ENCODE peak calls at places on chromosomes 2 and 18, in four cellular contexts. One of them, this sample, is unnamed.

GRCh38 chr18:5556317-5556974 is 12.6 kb upstream of the EPB41L3 start:
- DNase-seq in colonic mucosa: no peak
- DNase-seq in NB4: no peak
- DNase-seq in left ventricle myocardium superior: peak
- DNase-seq in this sample: no peak

GRCh38 chr2:53896864-53897263 is 37.1 kb upstream of the GPR75 start:
- DNase-seq in left ventricle myocardium superior: no peak
- DNase-seq in NB4: no peak
- DNase-seq in colonic mucosa: no peak
- DNase-seq in this sample: no peak

GRCh38 chr2:3959372-3959771 is 256.0 kb downstream of the DCDC2C start:
- DNase-seq in left ventricle myocardium superior: no peak
- DNase-seq in NB4: peak
- DNase-seq in colonic mucosa: no peak
- DNase-seq in this sample: no peak

GRCh38 chr18:63410792-63411191 is 11.5 kb downstream of the VPS4B start:
- DNase-seq in left ventricle myocardium superior: no peak
- DNase-seq in colonic mucosa: peak
- DNase-seq in NB4: peak
- DNase-seq in this sample: no peak

GRCh38 chr2:101435011-101435862 is 39.7 kb downstream of the RFX8 start:
- DNase-seq in colonic mucosa: no peak
- DNase-seq in left ventricle myocardium superior: peak
- DNase-seq in NB4: no peak
- DNase-seq in this sample: no peak

GRCh38 chr2:145041706-145042105 is 521.8 kb upstream of the ZEB2 start:
- DNase-seq in NB4: no peak
- DNase-seq in left ventricle myocardium superior: no peak
- DNase-seq in colonic mucosa: no peak
- DNase-seq in this sample: no peak

GRCh38 chr2:23199115-23199918 is 185.7 kb upstream of the KLHL29 start:
- DNase-seq in left ventricle myocardium superior: no peak
- DNase-seq in colonic mucosa: no peak
- DNase-seq in NB4: peak
- DNase-seq in this sample: no peak

GRCh38 chr2:144230452-144231085 is 289.4 kb downstream of the ZEB2 start:
- DNase-seq in NB4: peak
- DNase-seq in colonic mucosa: no peak
- DNase-seq in left ventricle myocardium superior: no peak
- DNase-seq in this sample: no peak

GRCh38 chr2:213476641-213477040 is 192.4 kb downstream of the SPAG16 start:
- DNase-seq in colonic mucosa: no peak
- DNase-seq in NB4: no peak
- DNase-seq in left ventricle myocardium superior: no peak
- DNase-seq in this sample: no peak

GRCh38 chr2:39313575-39313974 is 69.8 kb upstream of the CDKL4 start:
- DNase-seq in colonic mucosa: no peak
- DNase-seq in NB4: no peak
- DNase-seq in left ventricle myocardium superior: no peak
- DNase-seq in this sample: no peak

GRCh38 chr2:19256239-19256638 is 102.2 kb downstream of the OSR1 start:
- DNase-seq in left ventricle myocardium superior: no peak
- DNase-seq in colonic mucosa: no peak
- DNase-seq in NB4: no peak
- DNase-seq in this sample: no peak

GRCh38 chr18:74728586-74728985 is 130.9 kb downstream of the ZNF407 start:
- DNase-seq in colonic mucosa: no peak
- DNase-seq in NB4: no peak
- DNase-seq in left ventricle myocardium superior: no peak
- DNase-seq in this sample: no peak

GRCh38 chr2:214193943-214194342 is 216.9 kb upstream of the VWC2L start:
- DNase-seq in NB4: no peak
- DNase-seq in left ventricle myocardium superior: no peak
- DNase-seq in colonic mucosa: no peak
- DNase-seq in this sample: no peak

GRCh38 chr2:129661942-129662341 is 317.5 kb upstream of the RAB6C start:
- DNase-seq in colonic mucosa: no peak
- DNase-seq in NB4: no peak
- DNase-seq in left ventricle myocardium superior: no peak
- DNase-seq in this sample: no peak

GRCh38 chr18:46555724-46556123 is 101.3 kb downstream of the LOXHD1 start:
- DNase-seq in colonic mucosa: no peak
- DNase-seq in left ventricle myocardium superior: peak
- DNase-seq in NB4: peak
- DNase-seq in this sample: no peak

GRCh38 chr2:43758738-43759137 is 15.1 kb upstream of the DYNC2LI1 start:
- DNase-seq in left ventricle myocardium superior: peak
- DNase-seq in colonic mucosa: no peak
- DNase-seq in NB4: no peak
- DNase-seq in this sample: no peak

GRCh38 chr2:142037744-142038143 is 93.1 kb downstream of the LRP1B start:
- DNase-seq in left ventricle myocardium superior: no peak
- DNase-seq in NB4: peak
- DNase-seq in colonic mucosa: no peak
- DNase-seq in this sample: no peak

GRCh38 chr2:28979576-28980366 is 1.3 kb upstream of the TOGARAM2 start:
- DNase-seq in NB4: no peak
- DNase-seq in left ventricle myocardium superior: peak
- DNase-seq in colonic mucosa: no peak
- DNase-seq in this sample: no peak

GRCh38 chr2:165113414-165113813 is 90.4 kb downstream of the SCN3A start:
- DNase-seq in colonic mucosa: no peak
- DNase-seq in left ventricle myocardium superior: no peak
- DNase-seq in NB4: no peak
- DNase-seq in this sample: no peak

GRCh38 chr2:238287702-238288649 is at the start of gene PER2:
- DNase-seq in colonic mucosa: peak
- DNase-seq in left ventricle myocardium superior: peak
- DNase-seq in NB4: peak
- DNase-seq in this sample: peak

GRCh38 chr2:3672861-3673670 is 15.1 kb downstream of the ALLC start:
- DNase-seq in NB4: no peak
- DNase-seq in colonic mucosa: no peak
- DNase-seq in left ventricle myocardium superior: no peak
- DNase-seq in this sample: no peak

GRCh38 chr2:56444339-56444738 is 260.5 kb downstream of the CCDC85A start:
- DNase-seq in left ventricle myocardium superior: peak
- DNase-seq in NB4: no peak
- DNase-seq in colonic mucosa: peak
- DNase-seq in this sample: no peak

GRCh38 chr2:103008586-103008985 is 246.8 kb downstream of the TMEM182 start:
- DNase-seq in left ventricle myocardium superior: no peak
- DNase-seq in NB4: no peak
- DNase-seq in colonic mucosa: no peak
- DNase-seq in this sample: no peak

GRCh38 chr2:241777686-241778627 is 1.3 kb downstream of the GAL3ST2 start:
- DNase-seq in colonic mucosa: peak
- DNase-seq in NB4: peak
- DNase-seq in left ventricle myocardium superior: peak
- DNase-seq in this sample: no peak

GRCh38 chr2:20617892-20618467 is 32.9 kb downstream of the HS1BP3 start:
- DNase-seq in NB4: peak
- DNase-seq in left ventricle myocardium superior: peak
- DNase-seq in colonic mucosa: peak
- DNase-seq in this sample: no peak

GRCh38 chr2:152336103-152336853 is 1.3 kb downstream of the FMNL2 start:
- DNase-seq in left ventricle myocardium superior: peak
- DNase-seq in NB4: peak
- DNase-seq in colonic mucosa: peak
- DNase-seq in this sample: no peak

GRCh38 chr18:1048048-1048447 is 143.4 kb downstream of the ADCYAP1 start:
- DNase-seq in NB4: no peak
- DNase-seq in left ventricle myocardium superior: no peak
- DNase-seq in colonic mucosa: no peak
- DNase-seq in this sample: no peak

GRCh38 chr18:60295776-60296175 is 76.8 kb downstream of the MC4R start:
- DNase-seq in left ventricle myocardium superior: no peak
- DNase-seq in NB4: no peak
- DNase-seq in colonic mucosa: no peak
- DNase-seq in this sample: no peak

GRCh38 chr2:157480182-157480961 is 36.5 kb upstream of the CYTIP start:
- DNase-seq in NB4: no peak
- DNase-seq in colonic mucosa: peak
- DNase-seq in left ventricle myocardium superior: peak
- DNase-seq in this sample: no peak

GRCh38 chr18:27845897-27846296 is 331.0 kb downstream of the CDH2 start:
- DNase-seq in NB4: no peak
- DNase-seq in left ventricle myocardium superior: no peak
- DNase-seq in colonic mucosa: no peak
- DNase-seq in this sample: no peak

GRCh38 chr2:151315381-151315903 is 26.0 kb upstream of the NMI start:
- DNase-seq in left ventricle myocardium superior: peak
- DNase-seq in NB4: peak
- DNase-seq in colonic mucosa: no peak
- DNase-seq in this sample: no peak

GRCh38 chr2:63261222-63261621 is 210.6 kb downstream of the OTX1 start:
- DNase-seq in left ventricle myocardium superior: no peak
- DNase-seq in colonic mucosa: no peak
- DNase-seq in NB4: no peak
- DNase-seq in this sample: no peak

This sample was measured in effector CD8-positive, alpha-beta T cell.